ENCODE peak calls at places on chromosomes 13 and 19, in four cellular contexts. G is suprapubic skin, B is K562, R is spleen. D is an unnamed sample.

GRCh38 chr13:64164435-64164834 is 2748.8 kb upstream of the PCDH20 start:
- DNase-seq in G (no peak), B (no peak), R (peak), D (no peak)

GRCh38 chr13:25501231-25501630 is 129.5 kb downstream of the ATP8A2 start:
- DNase-seq in G (no peak), B (no peak), R (no peak), D (no peak)

GRCh38 chr19:4730740-4731171 is 7.1 kb upstream of the DPP9 start:
- DNase-seq in G (no peak), B (peak), R (no peak), D (no peak)

GRCh38 chr19:32519023-32519422 is 62.0 kb upstream of the PDCD5 start:
- DNase-seq in G (no peak), B (no peak), R (no peak), D (no peak)

GRCh38 chr19:3375221-3376088 is 9.1 kb downstream of the NFIC start:
- DNase-seq in G (peak), B (peak), R (peak), D (peak)

GRCh38 chr13:62653371-62653770 is 1237.7 kb upstream of the PCDH20 start:
- DNase-seq in G (no peak), B (no peak), R (no peak), D (no peak)

GRCh38 chr13:99996177-99996705 is 14.7 kb downstream of the ZIC2 start:
- DNase-seq in G (no peak), B (no peak), R (no peak), D (no peak)

GRCh38 chr13:90014038-90014437 is 1333.4 kb upstream of the MIR17HG start:
- DNase-seq in G (no peak), B (no peak), R (no peak), D (no peak)

GRCh38 chr19:1513492-1514294 is 874 bp upstream of the ADAMTSL5 start:
- DNase-seq in G (no peak), B (peak), R (peak), D (peak)

GRCh38 chr13:48595330-48596127 is 58.2 kb upstream of the CYSLTR2 start:
- DNase-seq in G (no peak), B (peak), R (no peak), D (peak)

GRCh38 chr13:51811920-51812328 is 8.0 kb upstream of the DHRS12 start:
- DNase-seq in G (no peak), B (peak), R (no peak), D (no peak)

GRCh38 chr13:25170554-25171107 is 1.5 kb downstream of the AMER2 start:
- DNase-seq in G (no peak), B (no peak), R (no peak), D (no peak)

GRCh38 chr13:106432636-106433035 is 102.8 kb downstream of the EFNB2 start:
- DNase-seq in G (no peak), B (no peak), R (no peak), D (no peak)

GRCh38 chr19:46426506-46427162 is 2.1 kb downstream of the PNMA8C start:
- DNase-seq in G (no peak), B (peak), R (peak), D (peak)

GRCh38 chr19:54606230-54606629 is 12.8 kb downstream of the LILRA1 start:
- DNase-seq in G (no peak), B (no peak), R (no peak), D (no peak)

GRCh38 chr13:88086577-88086976 is 415.4 kb downstream of the SLITRK5 start:
- DNase-seq in G (no peak), B (no peak), R (no peak), D (no peak)

GRCh38 chr19:48696353-48697010 is 711 bp downstream of the FUT2 start:
- DNase-seq in G (no peak), B (no peak), R (no peak), D (peak)

DNA sequence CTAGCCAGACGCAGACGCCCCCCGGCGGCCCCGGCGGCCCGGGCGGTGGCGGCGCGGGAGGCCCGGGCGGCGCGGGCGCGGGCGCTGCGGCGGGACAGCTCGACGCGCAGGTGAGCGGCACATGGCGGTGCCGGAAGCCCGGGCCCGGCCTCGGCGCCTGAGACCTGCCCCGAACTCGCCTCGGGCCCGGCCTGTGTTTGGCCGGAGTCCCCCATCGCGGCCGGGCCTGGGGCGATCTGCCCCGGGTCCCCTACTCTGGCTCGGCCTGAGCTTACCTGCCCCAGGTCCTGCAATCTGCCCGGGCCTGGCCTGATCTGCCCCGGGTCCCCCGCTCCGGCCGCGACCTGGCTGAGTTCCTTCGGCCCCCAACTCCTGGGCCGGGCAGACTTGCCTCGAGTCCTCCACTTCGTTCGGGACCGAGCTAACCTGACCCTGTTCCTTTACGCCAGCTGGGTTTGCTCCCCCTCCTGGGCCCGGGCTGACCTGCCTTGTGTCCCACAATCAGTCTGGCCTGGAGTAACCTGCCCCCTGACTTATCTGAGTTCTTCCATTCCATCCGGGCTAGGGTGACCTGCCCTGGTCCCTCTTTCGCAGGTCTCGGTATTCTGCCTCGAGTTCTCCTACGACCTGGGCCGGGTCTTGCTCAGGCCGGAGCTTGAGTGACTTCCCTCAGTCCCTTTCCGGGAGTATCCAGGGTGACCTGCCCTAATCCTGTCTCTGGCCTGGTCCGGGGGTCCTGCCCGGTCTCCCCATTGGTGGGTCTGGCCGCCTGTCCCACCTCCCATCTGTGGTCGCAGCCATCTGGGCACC is 777 bp downstream of the UPF1 start:
- DNase-seq in G (no peak), B (peak), R (peak), D (no peak)
- TF ChIP-seq CTCF in G (no peak), B (peak), R (no peak), D (no peak)

DNA sequence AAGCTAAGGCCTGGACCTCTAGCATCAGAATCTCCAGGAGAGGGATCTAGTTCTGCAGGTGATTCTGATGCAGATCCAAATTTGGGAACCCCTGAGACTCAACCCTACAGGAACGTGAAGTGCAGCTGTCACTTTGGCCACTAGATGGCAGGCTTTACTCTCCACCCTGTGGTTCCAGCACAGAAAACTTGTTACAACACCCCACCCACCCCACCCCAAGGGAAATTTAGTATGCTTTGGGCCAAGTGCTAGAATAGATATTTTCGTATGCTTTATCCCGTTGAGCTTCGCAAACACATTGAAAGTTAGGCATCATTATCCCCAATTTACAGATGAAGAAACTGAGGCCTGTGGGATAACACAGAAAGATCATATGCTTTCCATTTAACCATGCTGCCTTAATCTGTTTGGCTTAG is 232.0 kb downstream of the B3GLCT start:
- DNase-seq in G (no peak), B (peak), R (no peak), D (peak)
- TF ChIP-seq POLR2AphosphoS5 in G (no peak), B (no peak), R (no peak), D (no peak)

GRCh38 chr13:36366023-36366422 is 19.8 kb upstream of the SPART start:
- DNase-seq in G (no peak), B (no peak), R (no peak), D (no peak)
- TF ChIP-seq POLR2A in G (no peak), B (no peak), R (no peak), D (no peak)

GRCh38 chr13:60326273-60326672 is 70.7 kb upstream of the TDRD3 start:
- DNase-seq in G (no peak), B (peak), R (no peak), D (no peak)
- TF ChIP-seq CTCF in G (no peak), B (no peak), R (no peak), D (no peak)

GRCh38 chr13:19927117-19927734 is 31.3 kb upstream of the ZMYM2 start:
- DNase-seq in G (no peak), B (no peak), R (no peak), D (no peak)
- TF ChIP-seq POLR2AphosphoS5 in G (no peak), B (no peak), R (no peak), D (no peak)

DNA sequence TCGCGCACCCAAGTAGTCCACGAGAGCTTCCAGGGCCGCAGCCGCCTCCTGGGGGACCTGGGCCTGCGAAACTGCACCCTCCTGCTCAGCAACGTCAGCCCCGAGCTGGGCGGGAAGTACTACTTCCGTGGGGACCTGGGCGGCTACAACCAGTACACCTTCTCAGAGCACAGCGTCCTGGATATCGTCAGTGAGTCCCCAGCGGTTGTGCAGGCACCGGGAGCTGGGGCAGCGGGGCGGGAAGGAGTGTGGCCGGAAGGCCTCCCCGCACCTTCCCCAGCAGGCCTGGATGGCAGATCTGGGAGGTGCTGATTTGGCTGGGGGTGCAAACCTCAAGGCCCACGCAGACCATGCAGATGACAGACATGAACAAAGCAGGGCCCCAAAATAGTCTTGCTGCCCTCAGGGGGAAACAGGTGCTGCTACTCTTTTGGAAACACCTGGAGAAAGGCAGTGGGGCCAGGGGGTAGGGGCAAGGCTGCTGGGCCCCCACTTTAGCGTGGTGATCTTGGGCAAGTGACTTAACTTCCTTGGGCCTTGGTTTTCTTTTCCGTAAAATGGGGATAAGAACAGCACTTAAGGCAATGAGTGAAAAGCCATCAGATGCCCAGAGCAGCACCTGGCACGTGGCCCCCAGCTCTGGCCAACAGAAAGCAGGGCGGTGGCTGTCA is 4.0 kb downstream of the MAG start:
- DNase-seq in G (no peak), B (peak), R (peak), D (no peak)
- TF ChIP-seq POLR2A in G (no peak), B (no peak), R (no peak), D (no peak)

DNA sequence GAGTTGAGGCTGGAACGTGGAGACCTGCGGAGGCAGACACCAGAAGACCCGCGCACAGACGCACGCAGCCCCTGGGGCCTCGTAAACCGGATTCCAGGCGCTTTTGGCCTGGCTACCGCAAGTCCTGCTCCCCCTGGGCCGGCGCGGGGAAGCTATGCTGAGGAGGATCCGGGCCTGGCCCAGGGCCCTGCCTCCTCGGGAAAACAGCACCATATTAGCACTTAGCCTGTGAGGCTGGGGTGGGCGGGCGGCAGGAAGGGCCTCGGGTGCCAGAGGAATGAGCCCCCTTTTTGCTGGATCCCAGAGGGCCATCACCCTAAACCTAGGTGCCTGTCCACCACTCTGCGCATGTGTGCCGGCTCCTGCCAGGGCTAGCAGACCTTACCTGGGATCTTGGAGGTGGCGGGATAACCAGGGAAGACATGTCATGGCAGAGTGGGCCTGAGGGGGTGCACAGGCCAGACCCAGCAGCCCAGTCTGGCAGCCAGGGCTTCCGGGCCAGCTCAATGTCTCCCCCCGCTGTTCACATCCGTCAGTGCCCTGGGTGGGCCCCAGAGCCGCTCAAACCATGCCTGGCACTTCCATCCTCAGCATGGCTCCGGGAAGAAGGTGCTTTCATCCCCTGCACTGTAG is 7.3 kb downstream of the ELOF1 start:
- DNase-seq in G (no peak), B (no peak), R (no peak), D (no peak)
- TF ChIP-seq CTCF in G (no peak), B (peak), R (no peak), D (no peak)

GRCh38 chr13:42671502-42671901 is 97.5 kb downstream of the TNFSF11 start:
- DNase-seq in G (no peak), B (no peak), R (no peak), D (no peak)
- TF ChIP-seq POLR2AphosphoS5 in G (no peak), B (no peak), R (no peak), D (no peak)

D was measured in stomach.